ENCODE peak calls at places on chromosomes 6 and 20, in ten cellular contexts. One of them, this sample, is unnamed.

GRCh38 chr20:10745790-10746189 is 72.0 kb upstream of the JAG1 start:
- DNase-seq in GM23338: no peak
- DNase-seq in spleen: no peak
- DNase-seq in suprapubic skin: no peak
- DNase-seq in GM12878: no peak
- DNase-seq in Panc1: no peak
- DNase-seq in SK-N-SH: no peak
- DNase-seq in HCT116: no peak
- DNase-seq in K562: no peak
- DNase-seq in H1: no peak
- DNase-seq in this sample: no peak

GRCh38 chr20:24506696-24507095 is 37.3 kb downstream of the SYNDIG1 start:
- DNase-seq in Panc1: no peak
- DNase-seq in spleen: no peak
- DNase-seq in SK-N-SH: no peak
- DNase-seq in GM12878: no peak
- DNase-seq in H1: no peak
- DNase-seq in HCT116: no peak
- DNase-seq in suprapubic skin: no peak
- DNase-seq in K562: no peak
- DNase-seq in GM23338: no peak
- DNase-seq in this sample: no peak

GRCh38 chr6:37882724-37883413 is 63.3 kb downstream of the ZFAND3 start:
- DNase-seq in Panc1: no peak
- DNase-seq in GM23338: no peak
- DNase-seq in spleen: no peak
- DNase-seq in HCT116: no peak
- DNase-seq in H1: no peak
- DNase-seq in GM12878: no peak
- DNase-seq in K562: no peak
- DNase-seq in SK-N-SH: no peak
- DNase-seq in suprapubic skin: no peak
- DNase-seq in this sample: no peak

GRCh38 chr6:88761237-88762031 is 202.0 kb downstream of the RNGTT start:
- DNase-seq in GM23338: peak
- DNase-seq in HCT116: no peak
- DNase-seq in SK-N-SH: no peak
- DNase-seq in spleen: no peak
- DNase-seq in Panc1: no peak
- DNase-seq in H1: no peak
- DNase-seq in K562: peak
- DNase-seq in GM12878: peak
- DNase-seq in suprapubic skin: no peak
- DNase-seq in this sample: no peak

GRCh38 chr6:166540631-166541331 is 45.7 kb downstream of the RAMACL start:
- DNase-seq in K562: peak
- DNase-seq in Panc1: no peak
- DNase-seq in SK-N-SH: no peak
- DNase-seq in suprapubic skin: no peak
- DNase-seq in spleen: no peak
- DNase-seq in GM23338: no peak
- DNase-seq in H1: no peak
- DNase-seq in HCT116: no peak
- DNase-seq in GM12878: peak
- DNase-seq in this sample: no peak

GRCh38 chr20:24870876-24871275 is 78.2 kb upstream of the CST7 start:
- DNase-seq in H1: no peak
- DNase-seq in suprapubic skin: no peak
- DNase-seq in GM23338: no peak
- DNase-seq in spleen: no peak
- DNase-seq in SK-N-SH: no peak
- DNase-seq in Panc1: no peak
- DNase-seq in K562: no peak
- DNase-seq in GM12878: no peak
- DNase-seq in HCT116: no peak
- DNase-seq in this sample: no peak

GRCh38 chr20:19975436-19975799 is 41.7 kb upstream of the NAA20 start:
- DNase-seq in spleen: no peak
- DNase-seq in SK-N-SH: no peak
- DNase-seq in H1: no peak
- DNase-seq in Panc1: no peak
- DNase-seq in GM12878: no peak
- DNase-seq in GM23338: no peak
- DNase-seq in suprapubic skin: no peak
- DNase-seq in HCT116: no peak
- DNase-seq in K562: no peak
- DNase-seq in this sample: peak

GRCh38 chr6:13511913-13512717 is 24.7 kb upstream of the GFOD1 start:
- DNase-seq in SK-N-SH: no peak
- DNase-seq in spleen: no peak
- DNase-seq in HCT116: no peak
- DNase-seq in GM12878: no peak
- DNase-seq in H1: no peak
- DNase-seq in Panc1: no peak
- DNase-seq in suprapubic skin: no peak
- DNase-seq in GM23338: peak
- DNase-seq in K562: no peak
- DNase-seq in this sample: no peak

GRCh38 chr20:24153101-24154040 is 164.8 kb upstream of the GGTLC1 start:
- DNase-seq in GM12878: no peak
- DNase-seq in HCT116: no peak
- DNase-seq in suprapubic skin: no peak
- DNase-seq in SK-N-SH: no peak
- DNase-seq in K562: no peak
- DNase-seq in Panc1: no peak
- DNase-seq in GM23338: no peak
- DNase-seq in spleen: no peak
- DNase-seq in H1: no peak
- DNase-seq in this sample: no peak

GRCh38 chr20:63641146-63641791 is 12.0 kb downstream of the STMN3 start:
- DNase-seq in GM12878: no peak
- DNase-seq in H1: no peak
- DNase-seq in HCT116: no peak
- DNase-seq in SK-N-SH: no peak
- DNase-seq in Panc1: no peak
- DNase-seq in spleen: peak
- DNase-seq in suprapubic skin: no peak
- DNase-seq in K562: peak
- DNase-seq in GM23338: peak
- DNase-seq in this sample: no peak

GRCh38 chr6:90406142-90406794 is 109.6 kb upstream of the BACH2 start:
- DNase-seq in SK-N-SH: no peak
- DNase-seq in K562: peak
- DNase-seq in HCT116: peak
- DNase-seq in Panc1: no peak
- DNase-seq in H1: no peak
- DNase-seq in GM23338: no peak
- DNase-seq in suprapubic skin: no peak
- DNase-seq in spleen: no peak
- DNase-seq in GM12878: no peak
- DNase-seq in this sample: no peak

GRCh38 chr20:34710861-34711574 is 6.9 kb downstream of the TP53INP2 start:
- DNase-seq in spleen: no peak
- DNase-seq in GM23338: no peak
- DNase-seq in Panc1: no peak
- DNase-seq in K562: no peak
- DNase-seq in GM12878: no peak
- DNase-seq in SK-N-SH: no peak
- DNase-seq in HCT116: no peak
- DNase-seq in suprapubic skin: no peak
- DNase-seq in H1: no peak
- DNase-seq in this sample: no peak

GRCh38 chr6:112218563-112218962 is 35.8 kb downstream of the LAMA4 start:
- DNase-seq in spleen: no peak
- DNase-seq in H1: no peak
- DNase-seq in GM12878: no peak
- DNase-seq in suprapubic skin: no peak
- DNase-seq in Panc1: no peak
- DNase-seq in HCT116: no peak
- DNase-seq in SK-N-SH: no peak
- DNase-seq in K562: no peak
- DNase-seq in GM23338: no peak
- DNase-seq in this sample: no peak

GRCh38 chr6:149934249-149935156 is 7.3 kb upstream of the ULBP2 start:
- DNase-seq in HCT116: peak
- DNase-seq in suprapubic skin: no peak
- DNase-seq in Panc1: peak
- DNase-seq in H1: no peak
- DNase-seq in SK-N-SH: peak
- DNase-seq in spleen: no peak
- DNase-seq in K562: peak
- DNase-seq in GM23338: peak
- DNase-seq in GM12878: peak
- DNase-seq in this sample: peak

DNA sequence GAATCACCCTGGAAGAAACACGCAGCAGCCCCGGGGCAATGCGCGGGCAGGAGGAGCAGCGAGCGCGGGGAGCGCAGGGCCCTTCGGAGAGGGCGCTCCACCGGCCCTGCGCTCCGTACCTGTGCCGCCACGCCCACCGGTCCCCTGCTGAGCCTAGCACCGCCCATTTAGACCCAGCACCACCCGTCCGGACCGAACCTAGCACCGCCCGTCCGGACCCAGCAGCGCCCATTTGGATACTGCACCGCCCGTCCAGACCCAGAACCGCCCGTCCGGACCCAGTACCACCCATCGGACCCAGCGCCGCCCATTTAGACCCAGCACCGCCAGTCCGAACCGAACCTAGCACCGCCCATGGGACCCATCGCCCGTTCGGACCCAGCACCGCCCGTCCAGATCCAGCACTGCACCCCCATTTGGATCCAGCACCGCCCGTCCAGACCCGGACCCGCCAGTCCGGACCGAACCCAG is 917 bp upstream of the AFDN start:
- DNase-seq in Panc1: no peak
- DNase-seq in spleen: peak
- DNase-seq in HCT116: peak
- DNase-seq in H1: peak
- DNase-seq in GM23338: peak
- DNase-seq in suprapubic skin: peak
- DNase-seq in SK-N-SH: peak
- DNase-seq in GM12878: no peak
- DNase-seq in K562: peak
- DNase-seq in this sample: peak
- H3K4me3 ChIP-seq in Panc1: peak
- H3K4me3 ChIP-seq in spleen: peak
- H3K4me3 ChIP-seq in HCT116: peak
- H3K4me3 ChIP-seq in H1: peak
- H3K4me3 ChIP-seq in GM23338: peak
- H3K4me3 ChIP-seq in suprapubic skin: peak
- H3K4me3 ChIP-seq in SK-N-SH: peak
- H3K4me3 ChIP-seq in GM12878: peak
- H3K4me3 ChIP-seq in K562: peak
- H3K4me3 ChIP-seq in this sample: peak

DNA sequence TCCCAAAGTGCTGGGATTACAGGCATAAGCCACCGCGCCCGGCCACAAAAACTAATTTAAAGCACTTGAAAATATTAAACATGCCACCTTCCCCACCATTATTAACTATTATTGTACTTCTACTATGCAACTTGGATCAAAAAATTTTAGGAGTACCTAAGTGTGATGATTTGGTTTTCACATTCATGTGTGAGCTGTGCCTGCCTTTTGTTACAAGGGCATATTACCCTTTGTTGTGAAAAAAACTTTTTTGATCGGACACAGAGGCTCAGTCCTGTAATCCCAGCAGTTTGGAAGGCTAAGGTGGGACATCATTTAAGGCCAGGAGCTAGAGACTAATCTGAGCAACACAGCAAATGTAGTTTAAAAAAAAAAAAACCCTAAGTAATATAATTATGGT is 17.1 kb downstream of the ROMO1 start:
- DNase-seq in GM23338: no peak
- DNase-seq in HCT116: no peak
- DNase-seq in suprapubic skin: no peak
- DNase-seq in Panc1: no peak
- DNase-seq in spleen: no peak
- DNase-seq in SK-N-SH: no peak
- DNase-seq in GM12878: no peak
- DNase-seq in K562: no peak
- DNase-seq in H1: no peak
- DNase-seq in this sample: no peak
- TF ChIP-seq POLR2AphosphoS5 in GM23338: no peak
- TF ChIP-seq POLR2AphosphoS5 in HCT116: no peak
- TF ChIP-seq POLR2AphosphoS5 in suprapubic skin: no peak
- TF ChIP-seq POLR2AphosphoS5 in Panc1: no peak
- TF ChIP-seq POLR2AphosphoS5 in spleen: no peak
- TF ChIP-seq POLR2AphosphoS5 in SK-N-SH: no peak
- TF ChIP-seq POLR2AphosphoS5 in GM12878: no peak
- TF ChIP-seq POLR2AphosphoS5 in K562: no peak
- TF ChIP-seq POLR2AphosphoS5 in H1: no peak
- TF ChIP-seq POLR2AphosphoS5 in this sample: no peak

GRCh38 chr6:155324993-155325392 is 10.7 kb upstream of the TFB1M start:
- DNase-seq in GM23338: no peak
- DNase-seq in Panc1: no peak
- DNase-seq in spleen: no peak
- DNase-seq in SK-N-SH: no peak
- DNase-seq in K562: no peak
- DNase-seq in suprapubic skin: no peak
- DNase-seq in GM12878: no peak
- DNase-seq in H1: no peak
- DNase-seq in HCT116: no peak
- DNase-seq in this sample: no peak
- TF ChIP-seq CTCF in GM23338: no peak
- TF ChIP-seq CTCF in Panc1: no peak
- TF ChIP-seq CTCF in spleen: no peak
- TF ChIP-seq CTCF in SK-N-SH: no peak
- TF ChIP-seq CTCF in K562: no peak
- TF ChIP-seq CTCF in suprapubic skin: no peak
- TF ChIP-seq CTCF in GM12878: no peak
- TF ChIP-seq CTCF in H1: no peak
- TF ChIP-seq CTCF in HCT116: no peak
- TF ChIP-seq CTCF in this sample: no peak

DNA sequence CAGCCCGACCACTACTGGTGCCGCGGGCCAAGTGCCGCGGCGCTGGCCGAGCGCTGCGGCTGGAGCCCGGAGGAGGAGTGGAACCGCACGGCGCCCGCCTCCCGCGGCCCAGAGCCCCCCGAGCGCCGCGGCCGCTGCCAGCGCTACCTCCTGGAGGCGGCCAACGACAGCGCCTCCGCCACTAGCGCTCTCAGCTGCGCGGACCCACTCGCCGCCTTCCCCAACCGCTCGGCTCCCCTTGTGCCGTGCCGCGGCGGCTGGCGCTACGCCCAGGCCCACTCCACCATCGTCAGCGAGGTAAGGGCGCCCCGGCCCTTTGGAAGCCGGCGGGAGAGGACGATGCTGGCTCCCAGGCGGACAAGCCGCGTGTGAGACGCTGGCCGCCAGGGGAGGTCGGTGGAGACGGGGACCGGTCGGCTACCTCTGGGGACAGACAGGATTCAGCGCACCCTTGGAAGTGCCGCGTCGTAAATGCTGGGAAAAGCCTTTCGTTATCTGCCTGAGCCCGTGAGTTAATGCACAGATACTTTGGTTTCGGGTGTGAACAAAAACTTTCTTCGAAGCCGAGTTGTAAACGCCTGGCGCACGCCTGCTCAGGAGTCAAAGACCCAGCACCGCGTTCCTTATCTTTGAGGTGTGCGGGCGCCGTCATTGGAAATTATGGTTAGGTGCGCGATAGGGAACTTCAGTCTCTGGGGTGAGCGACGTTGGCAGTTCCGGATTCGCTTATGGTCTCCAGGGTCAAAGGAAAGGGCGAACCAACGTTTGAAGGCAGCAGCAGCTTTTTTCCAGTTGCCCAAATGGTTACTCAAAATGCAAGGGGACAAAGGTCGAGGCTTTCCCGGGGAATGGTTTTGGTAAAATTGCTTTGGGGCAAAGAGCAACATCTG is 619 bp downstream of the SLC22A3 start:
- DNase-seq in SK-N-SH: peak
- DNase-seq in H1: no peak
- DNase-seq in Panc1: no peak
- DNase-seq in GM12878: no peak
- DNase-seq in suprapubic skin: no peak
- DNase-seq in GM23338: peak
- DNase-seq in spleen: no peak
- DNase-seq in K562: no peak
- DNase-seq in HCT116: no peak
- DNase-seq in this sample: no peak
- H3K4me3 ChIP-seq in SK-N-SH: no peak
- H3K4me3 ChIP-seq in H1: peak
- H3K4me3 ChIP-seq in Panc1: peak
- H3K4me3 ChIP-seq in GM12878: no peak
- H3K4me3 ChIP-seq in suprapubic skin: peak
- H3K4me3 ChIP-seq in GM23338: peak
- H3K4me3 ChIP-seq in spleen: peak
- H3K4me3 ChIP-seq in K562: no peak
- H3K4me3 ChIP-seq in HCT116: no peak
- H3K4me3 ChIP-seq in this sample: peak

This sample was measured in prostate gland.